ENCODE peak calls at places on chromosomes 2 and 18, in ten cellular contexts. Q, I, R, U, O, P, A, W, S and N are unnamed samples.

GRCh38 chr18:58394607-58395425 is 234.1 kb downstream of the ALPK2 start:
- DNase-seq in Q (no peak), I (no peak), R (no peak), U (no peak), O (no peak), P (no peak), A (no peak), W (peak), S (no peak), N (no peak)

GRCh38 chr18:40875101-40875500 is 1079.9 kb upstream of the PIK3C3 start:
- DNase-seq in Q (no peak), I (no peak), R (no peak), U (no peak), O (no peak), P (no peak), A (no peak), W (no peak), S (peak), N (no peak)

GRCh38 chr2:88545118-88545517 is 82.1 kb downstream of the EIF2AK3 start:
- DNase-seq in Q (no peak), I (no peak), R (no peak), U (no peak), O (no peak), P (peak), A (no peak), W (no peak), S (no peak), N (no peak)

GRCh38 chr18:61957801-61958516 is 65.2 kb upstream of the RNF152 start:
- DNase-seq in Q (no peak), I (no peak), R (no peak), U (no peak), O (no peak), P (no peak), A (no peak), W (no peak), S (no peak), N (no peak)

GRCh38 chr2:70124983-70125480 is 37.8 kb downstream of the PCBP1 start:
- DNase-seq in Q (no peak), I (peak), R (peak), U (peak), O (peak), P (peak), A (peak), W (peak), S (peak), N (peak)

GRCh38 chr2:184727813-184728212 is 129.5 kb downstream of the ZNF804A start:
- DNase-seq in Q (no peak), I (no peak), R (no peak), U (no peak), O (no peak), P (no peak), A (no peak), W (no peak), S (no peak), N (no peak)

GRCh38 chr18:54222922-54223567 is 1.4 kb downstream of the MBD2 start:
- DNase-seq in Q (peak), I (no peak), R (peak), U (no peak), O (peak), P (peak), A (no peak), W (no peak), S (no peak), N (no peak)

GRCh38 chr2:120482334-120482733 is 136.4 kb downstream of the INHBB start:
- DNase-seq in Q (no peak), I (no peak), R (no peak), U (peak), O (no peak), P (no peak), A (peak), W (peak), S (no peak), N (no peak)

GRCh38 chr2:239322414-239323086 is 78.3 kb downstream of the HDAC4 start:
- DNase-seq in Q (no peak), I (no peak), R (peak), U (no peak), O (peak), P (no peak), A (peak), W (peak), S (no peak), N (no peak)

GRCh38 chr2:171529914-171530313 is 7.6 kb downstream of the CYBRD1 start:
- DNase-seq in Q (no peak), I (no peak), R (no peak), U (no peak), O (no peak), P (peak), A (no peak), W (no peak), S (no peak), N (no peak)

GRCh38 chr18:2410688-2411087 is 160.6 kb downstream of the METTL4 start:
- DNase-seq in Q (no peak), I (no peak), R (no peak), U (no peak), O (no peak), P (no peak), A (no peak), W (no peak), S (no peak), N (no peak)

GRCh38 chr2:232230557-232230956 is 148.0 kb upstream of the ALPP start:
- DNase-seq in Q (no peak), I (no peak), R (no peak), U (no peak), O (no peak), P (peak), A (no peak), W (no peak), S (no peak), N (peak)

GRCh38 chr18:11902522-11903292 is 5.4 kb downstream of the MPPE1 start:
- DNase-seq in Q (no peak), I (no peak), R (no peak), U (no peak), O (no peak), P (no peak), A (no peak), W (no peak), S (peak), N (no peak)

GRCh38 chr2:25334482-25334881 is 7.2 kb downstream of the DNMT3A start:
- DNase-seq in Q (no peak), I (no peak), R (no peak), U (no peak), O (no peak), P (no peak), A (no peak), W (no peak), S (no peak), N (no peak)

GRCh38 chr2:168997794-168998193 is 33.3 kb downstream of the ABCB11 start:
- DNase-seq in Q (no peak), I (no peak), R (no peak), U (no peak), O (no peak), P (no peak), A (no peak), W (no peak), S (no peak), N (no peak)

GRCh38 chr18:27921392-27921791 is 255.5 kb downstream of the CDH2 start:
- DNase-seq in Q (no peak), I (no peak), R (no peak), U (no peak), O (no peak), P (peak), A (no peak), W (no peak), S (no peak), N (no peak)

GRCh38 chr2:46001741-46002506 is 295.3 kb upstream of the EPAS1 start:
- DNase-seq in Q (no peak), I (no peak), R (no peak), U (no peak), O (no peak), P (no peak), A (no peak), W (no peak), S (no peak), N (no peak)

GRCh38 chr2:217751952-217752351 is 250.8 kb downstream of the TNS1 start:
- DNase-seq in Q (no peak), I (no peak), R (no peak), U (no peak), O (no peak), P (no peak), A (no peak), W (no peak), S (no peak), N (no peak)

GRCh38 chr2:28704621-28705020 is 47.0 kb upstream of the PPP1CB start:
- DNase-seq in Q (no peak), I (no peak), R (no peak), U (no peak), O (no peak), P (no peak), A (no peak), W (no peak), S (no peak), N (no peak)

GRCh38 chr2:201964631-201965206 is 68.9 kb upstream of the FZD7 start:
- DNase-seq in Q (no peak), I (no peak), R (peak), U (no peak), O (peak), P (peak), A (no peak), W (no peak), S (no peak), N (peak)

GRCh38 chr18:78992041-78992735 is 12.6 kb downstream of the SALL3 start:
- DNase-seq in Q (no peak), I (no peak), R (no peak), U (no peak), O (no peak), P (no peak), A (no peak), W (no peak), S (no peak), N (no peak)

GRCh38 chr2:225429718-225430117 is 30.2 kb downstream of the NYAP2 start:
- DNase-seq in Q (no peak), I (no peak), R (no peak), U (no peak), O (no peak), P (no peak), A (no peak), W (no peak), S (peak), N (peak)